ENCODE peak calls at places on chromosomes 2 and 18, in eight cellular contexts. One of them, this sample, is unnamed.

GRCh38 chr2:44010266-44010665 is 14.5 kb upstream of the LRPPRC start:
- DNase-seq in fibroblast of mammary gland: no peak
- DNase-seq in cardiac muscle cell: no peak
- DNase-seq in BJ: no peak
- DNase-seq in dorsolateral prefrontal cortex: no peak
- DNase-seq in astrocyte of the spinal cord: no peak
- DNase-seq in lower leg skin: no peak
- DNase-seq in esophagus muscularis mucosa: no peak
- DNase-seq in this sample: no peak

GRCh38 chr2:164625378-164625971 is 4.2 kb upstream of the GRB14 start:
- DNase-seq in fibroblast of mammary gland: peak; percentile 79
- DNase-seq in cardiac muscle cell: peak; percentile 55
- DNase-seq in BJ: peak; percentile 9
- DNase-seq in dorsolateral prefrontal cortex: no peak
- DNase-seq in astrocyte of the spinal cord: peak; percentile 36
- DNase-seq in lower leg skin: no peak
- DNase-seq in esophagus muscularis mucosa: no peak
- DNase-seq in this sample: peak; percentile 50

GRCh38 chr2:194104687-194105086 is 1552.3 kb upstream of the SLC39A10 start:
- DNase-seq in fibroblast of mammary gland: no peak
- DNase-seq in cardiac muscle cell: peak; percentile 5
- DNase-seq in BJ: no peak
- DNase-seq in dorsolateral prefrontal cortex: no peak
- DNase-seq in astrocyte of the spinal cord: no peak
- DNase-seq in lower leg skin: no peak
- DNase-seq in esophagus muscularis mucosa: no peak
- DNase-seq in this sample: no peak

GRCh38 chr2:142140434-142140845 is 9.6 kb upstream of the LRP1B start:
- DNase-seq in fibroblast of mammary gland: peak; percentile 25
- DNase-seq in cardiac muscle cell: peak; percentile 47
- DNase-seq in BJ: no peak
- DNase-seq in dorsolateral prefrontal cortex: no peak
- DNase-seq in astrocyte of the spinal cord: peak; percentile 61
- DNase-seq in lower leg skin: no peak
- DNase-seq in esophagus muscularis mucosa: no peak
- DNase-seq in this sample: peak; percentile 58

GRCh38 chr18:68480196-68480595 is 234.7 kb downstream of the TMX3 start:
- DNase-seq in fibroblast of mammary gland: no peak
- DNase-seq in cardiac muscle cell: peak; percentile 44
- DNase-seq in BJ: no peak
- DNase-seq in dorsolateral prefrontal cortex: no peak
- DNase-seq in astrocyte of the spinal cord: no peak
- DNase-seq in lower leg skin: no peak
- DNase-seq in esophagus muscularis mucosa: no peak
- DNase-seq in this sample: no peak

GRCh38 chr2:234211797-234212196 is 161.3 kb downstream of the SPP2 start:
- DNase-seq in fibroblast of mammary gland: peak; percentile 16
- DNase-seq in cardiac muscle cell: peak; percentile 68
- DNase-seq in BJ: no peak
- DNase-seq in dorsolateral prefrontal cortex: no peak
- DNase-seq in astrocyte of the spinal cord: peak; percentile 55
- DNase-seq in lower leg skin: no peak
- DNase-seq in esophagus muscularis mucosa: no peak
- DNase-seq in this sample: peak; percentile 90

GRCh38 chr2:20217041-20217970 is 7.6 kb downstream of the SDC1 start:
- DNase-seq in fibroblast of mammary gland: no peak
- DNase-seq in cardiac muscle cell: no peak
- DNase-seq in BJ: no peak
- DNase-seq in dorsolateral prefrontal cortex: no peak
- DNase-seq in astrocyte of the spinal cord: peak; percentile 17
- DNase-seq in lower leg skin: no peak
- DNase-seq in esophagus muscularis mucosa: no peak
- DNase-seq in this sample: no peak

GRCh38 chr2:108988796-108989713 is at the start of gene EDAR:
- DNase-seq in fibroblast of mammary gland: peak; percentile 7
- DNase-seq in cardiac muscle cell: peak; percentile 41
- DNase-seq in BJ: no peak
- DNase-seq in dorsolateral prefrontal cortex: no peak
- DNase-seq in astrocyte of the spinal cord: peak; percentile 19
- DNase-seq in lower leg skin: no peak
- DNase-seq in esophagus muscularis mucosa: no peak
- DNase-seq in this sample: peak; percentile 37

GRCh38 chr2:101124684-101125366 is 26.4 kb downstream of the TBC1D8 start:
- DNase-seq in fibroblast of mammary gland: peak; percentile 96
- DNase-seq in cardiac muscle cell: peak; percentile 78
- DNase-seq in BJ: peak; percentile 97
- DNase-seq in dorsolateral prefrontal cortex: no peak
- DNase-seq in astrocyte of the spinal cord: peak; percentile 66
- DNase-seq in lower leg skin: peak; percentile 71
- DNase-seq in esophagus muscularis mucosa: no peak
- DNase-seq in this sample: peak; percentile 85

GRCh38 chr2:239407112-239407511 is 6.3 kb upstream of the HDAC4 start:
- DNase-seq in fibroblast of mammary gland: no peak
- DNase-seq in cardiac muscle cell: no peak
- DNase-seq in BJ: no peak
- DNase-seq in dorsolateral prefrontal cortex: no peak
- DNase-seq in astrocyte of the spinal cord: no peak
- DNase-seq in lower leg skin: no peak
- DNase-seq in esophagus muscularis mucosa: no peak
- DNase-seq in this sample: no peak

GRCh38 chr2:191226196-191226595 is 19.0 kb upstream of the MYO1B start:
- DNase-seq in fibroblast of mammary gland: peak; percentile 52
- DNase-seq in cardiac muscle cell: peak; percentile 44
- DNase-seq in BJ: no peak
- DNase-seq in dorsolateral prefrontal cortex: no peak
- DNase-seq in astrocyte of the spinal cord: peak; percentile 53
- DNase-seq in lower leg skin: no peak
- DNase-seq in esophagus muscularis mucosa: no peak
- DNase-seq in this sample: peak; percentile 63

GRCh38 chr2:202932425-202933138 is 20.5 kb downstream of the CARF start:
- DNase-seq in fibroblast of mammary gland: peak; percentile 69
- DNase-seq in cardiac muscle cell: peak; percentile 58
- DNase-seq in BJ: no peak
- DNase-seq in dorsolateral prefrontal cortex: no peak
- DNase-seq in astrocyte of the spinal cord: peak; percentile 29
- DNase-seq in lower leg skin: no peak
- DNase-seq in esophagus muscularis mucosa: no peak
- DNase-seq in this sample: peak; percentile 70

GRCh38 chr18:3667255-3668137 is 217.5 kb downstream of the TGIF1 start:
- DNase-seq in fibroblast of mammary gland: no peak
- DNase-seq in cardiac muscle cell: no peak
- DNase-seq in BJ: no peak
- DNase-seq in dorsolateral prefrontal cortex: no peak
- DNase-seq in astrocyte of the spinal cord: no peak
- DNase-seq in lower leg skin: no peak
- DNase-seq in esophagus muscularis mucosa: no peak
- DNase-seq in this sample: no peak

GRCh38 chr18:3664563-3665178 is 214.7 kb downstream of the TGIF1 start:
- DNase-seq in fibroblast of mammary gland: no peak
- DNase-seq in cardiac muscle cell: peak; percentile 13
- DNase-seq in BJ: no peak
- DNase-seq in dorsolateral prefrontal cortex: no peak
- DNase-seq in astrocyte of the spinal cord: peak; percentile 20
- DNase-seq in lower leg skin: no peak
- DNase-seq in esophagus muscularis mucosa: no peak
- DNase-seq in this sample: peak; percentile 35

GRCh38 chr18:3666526-3667254 is 216.7 kb downstream of the TGIF1 start:
- DNase-seq in fibroblast of mammary gland: no peak
- DNase-seq in cardiac muscle cell: no peak
- DNase-seq in BJ: no peak
- DNase-seq in dorsolateral prefrontal cortex: no peak
- DNase-seq in astrocyte of the spinal cord: no peak
- DNase-seq in lower leg skin: no peak
- DNase-seq in esophagus muscularis mucosa: no peak
- DNase-seq in this sample: no peak

GRCh38 chr18:3665187-3665586 is 215.2 kb downstream of the TGIF1 start:
- DNase-seq in fibroblast of mammary gland: no peak
- DNase-seq in cardiac muscle cell: no peak
- DNase-seq in BJ: no peak
- DNase-seq in dorsolateral prefrontal cortex: no peak
- DNase-seq in astrocyte of the spinal cord: no peak
- DNase-seq in lower leg skin: no peak
- DNase-seq in esophagus muscularis mucosa: no peak
- DNase-seq in this sample: no peak

GRCh38 chr18:3665780-3666525 is 216.0 kb downstream of the TGIF1 start:
- DNase-seq in fibroblast of mammary gland: peak; percentile 92
- DNase-seq in cardiac muscle cell: peak; percentile 94
- DNase-seq in BJ: peak; percentile 33
- DNase-seq in dorsolateral prefrontal cortex: peak; percentile 85
- DNase-seq in astrocyte of the spinal cord: peak; percentile 92
- DNase-seq in lower leg skin: peak; percentile 84
- DNase-seq in esophagus muscularis mucosa: peak; percentile 94
- DNase-seq in this sample: peak; percentile 96
- H3K4me3 ChIP-seq in fibroblast of mammary gland: no peak overlapping the region
- H3K4me3 ChIP-seq in cardiac muscle cell: peak overlapping the region; percentile 21
- H3K4me3 ChIP-seq in BJ: no peak overlapping the region
- H3K4me3 ChIP-seq in dorsolateral prefrontal cortex: peak overlapping the region; percentile 52
- H3K4me3 ChIP-seq in astrocyte of the spinal cord: no peak overlapping the region
- H3K4me3 ChIP-seq in lower leg skin: no peak overlapping the region
- H3K4me3 ChIP-seq in esophagus muscularis mucosa: peak overlapping the region; percentile 36
- H3K4me3 ChIP-seq in this sample: peak overlapping the region; percentile 24

DNA sequence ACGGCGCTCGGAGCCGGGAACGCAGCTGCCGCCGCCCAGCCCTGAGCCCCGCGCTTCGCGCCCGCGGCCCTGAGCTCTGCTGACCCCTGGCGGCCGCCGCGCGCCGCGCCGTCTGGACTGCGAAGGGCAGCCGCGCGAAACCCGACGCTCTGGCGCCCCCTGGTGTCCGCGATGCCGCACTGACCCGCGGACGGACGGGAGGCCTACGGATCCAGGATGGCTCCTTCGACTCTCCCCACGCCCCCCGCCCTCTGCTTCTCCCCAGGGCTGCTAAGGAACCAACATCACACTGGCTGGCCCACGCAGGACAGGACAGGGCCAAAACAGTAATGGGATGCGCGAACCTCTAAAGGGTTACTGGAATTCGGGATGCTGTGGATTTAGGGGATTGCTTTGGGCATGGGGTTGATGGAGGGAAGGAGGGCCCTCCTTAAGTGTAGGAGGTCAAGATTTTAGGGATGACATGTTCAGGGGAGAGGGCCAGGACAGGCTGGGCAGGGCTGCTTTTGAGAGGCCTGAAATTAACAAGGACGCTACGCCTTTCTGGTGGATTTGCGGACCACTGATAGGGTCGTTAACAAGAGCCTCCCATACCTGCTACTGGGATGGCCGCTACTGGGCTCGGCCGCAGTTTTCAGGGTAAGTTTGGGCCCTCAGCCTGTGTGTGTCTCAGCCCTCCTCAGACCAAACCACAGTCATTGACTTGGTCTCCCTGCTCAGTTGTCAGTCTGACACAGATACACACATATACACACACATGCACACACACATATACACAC is 181.1 kb downstream of the SMAD2 start:
- DNase-seq in fibroblast of mammary gland: peak; percentile 58
- DNase-seq in cardiac muscle cell: peak; percentile 76
- DNase-seq in BJ: no peak
- DNase-seq in dorsolateral prefrontal cortex: peak; percentile 58
- DNase-seq in astrocyte of the spinal cord: peak; percentile 50
- DNase-seq in lower leg skin: peak; percentile 31
- DNase-seq in esophagus muscularis mucosa: peak; percentile 92
- DNase-seq in this sample: peak; percentile 70
- H3K4me3 ChIP-seq in fibroblast of mammary gland: peak overlapping the region; percentile 29
- H3K4me3 ChIP-seq in cardiac muscle cell: peak overlapping the region; percentile 19
- H3K4me3 ChIP-seq in BJ: peak overlapping the region; percentile 15
- H3K4me3 ChIP-seq in dorsolateral prefrontal cortex: peak overlapping the region; percentile 59
- H3K4me3 ChIP-seq in astrocyte of the spinal cord: peak overlapping the region; percentile 28
- H3K4me3 ChIP-seq in lower leg skin: no peak overlapping the region
- H3K4me3 ChIP-seq in esophagus muscularis mucosa: peak overlapping the region; percentile 46
- H3K4me3 ChIP-seq in this sample: peak overlapping the region; percentile 43

DNA sequence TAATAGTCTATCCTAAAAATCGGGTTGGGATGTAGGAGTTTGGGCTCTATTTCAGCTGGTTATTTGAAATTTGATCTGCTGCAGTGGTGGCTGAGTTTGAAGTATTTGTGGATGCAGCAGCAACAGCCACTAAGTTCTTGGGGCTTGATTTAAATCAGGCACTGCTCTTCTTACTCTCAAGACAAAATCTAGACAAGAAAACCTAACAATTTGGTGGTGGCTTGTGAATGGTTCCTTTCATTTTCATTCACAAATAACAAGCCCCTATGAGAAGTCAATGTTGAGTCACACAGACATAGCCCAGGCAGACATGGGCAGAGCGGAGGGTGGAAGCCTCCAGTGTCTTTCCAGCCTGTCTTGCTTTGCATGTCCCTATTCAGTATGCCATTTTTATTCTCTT is 199.4 kb downstream of the LTBP1 start:
- DNase-seq in fibroblast of mammary gland: peak; percentile 65
- DNase-seq in cardiac muscle cell: peak; percentile 30
- DNase-seq in BJ: no peak
- DNase-seq in dorsolateral prefrontal cortex: no peak
- DNase-seq in astrocyte of the spinal cord: peak; percentile 65
- DNase-seq in lower leg skin: no peak
- DNase-seq in esophagus muscularis mucosa: no peak
- DNase-seq in this sample: peak; percentile 57
- H3K4me3 ChIP-seq in fibroblast of mammary gland: no peak overlapping the region
- H3K4me3 ChIP-seq in cardiac muscle cell: no peak overlapping the region
- H3K4me3 ChIP-seq in BJ: no peak overlapping the region
- H3K4me3 ChIP-seq in dorsolateral prefrontal cortex: no peak overlapping the region
- H3K4me3 ChIP-seq in astrocyte of the spinal cord: no peak overlapping the region
- H3K4me3 ChIP-seq in lower leg skin: no peak overlapping the region
- H3K4me3 ChIP-seq in esophagus muscularis mucosa: no peak overlapping the region
- H3K4me3 ChIP-seq in this sample: no peak overlapping the region

GRCh38 chr2:127424598-127425379 is 6.6 kb downstream of the PROC start:
- DNase-seq in fibroblast of mammary gland: peak; percentile 17
- DNase-seq in cardiac muscle cell: no peak
- DNase-seq in BJ: no peak
- DNase-seq in dorsolateral prefrontal cortex: no peak
- DNase-seq in astrocyte of the spinal cord: no peak
- DNase-seq in lower leg skin: peak; percentile 14
- DNase-seq in esophagus muscularis mucosa: no peak
- DNase-seq in this sample: no peak

GRCh38 chr2:127422631-127423475 is 4.6 kb downstream of the PROC start:
- DNase-seq in fibroblast of mammary gland: no peak
- DNase-seq in cardiac muscle cell: no peak
- DNase-seq in BJ: no peak
- DNase-seq in dorsolateral prefrontal cortex: no peak
- DNase-seq in astrocyte of the spinal cord: no peak
- DNase-seq in lower leg skin: peak; percentile 13
- DNase-seq in esophagus muscularis mucosa: no peak
- DNase-seq in this sample: no peak

GRCh38 chr2:127423476-127423840 is 5.2 kb downstream of the PROC start:
- DNase-seq in fibroblast of mammary gland: no peak
- DNase-seq in cardiac muscle cell: no peak
- DNase-seq in BJ: no peak
- DNase-seq in dorsolateral prefrontal cortex: no peak
- DNase-seq in astrocyte of the spinal cord: no peak
- DNase-seq in lower leg skin: peak; percentile 12
- DNase-seq in esophagus muscularis mucosa: no peak
- DNase-seq in this sample: no peak

GRCh38 chr2:127421871-127422618 is 3.8 kb downstream of the PROC start:
- DNase-seq in fibroblast of mammary gland: no peak
- DNase-seq in cardiac muscle cell: no peak
- DNase-seq in BJ: no peak
- DNase-seq in dorsolateral prefrontal cortex: no peak
- DNase-seq in astrocyte of the spinal cord: no peak
- DNase-seq in lower leg skin: no peak
- DNase-seq in esophagus muscularis mucosa: no peak
- DNase-seq in this sample: no peak

DNA sequence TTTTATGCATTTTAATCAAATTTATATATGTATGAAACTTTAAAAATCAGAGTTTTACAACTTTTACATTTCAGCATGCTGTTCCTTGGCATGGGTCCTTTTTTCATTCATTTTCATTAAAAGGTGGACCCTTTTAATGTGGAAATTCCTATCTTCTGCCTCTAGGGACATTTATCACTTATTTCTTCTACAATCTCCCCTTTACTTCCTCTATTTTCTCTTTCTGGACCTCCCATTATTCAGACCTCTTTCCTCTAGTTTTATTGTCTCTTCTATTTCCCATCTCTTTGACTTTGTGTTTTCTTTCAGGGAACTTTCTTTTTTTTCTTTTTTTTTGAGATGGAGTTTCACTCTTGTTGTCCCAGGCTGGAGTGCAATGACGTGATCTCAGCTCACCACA is 5.7 kb downstream of the PROC start:
- DNase-seq in fibroblast of mammary gland: no peak
- DNase-seq in cardiac muscle cell: no peak
- DNase-seq in BJ: no peak
- DNase-seq in dorsolateral prefrontal cortex: no peak
- DNase-seq in astrocyte of the spinal cord: no peak
- DNase-seq in lower leg skin: no peak
- DNase-seq in esophagus muscularis mucosa: no peak
- DNase-seq in this sample: no peak
- H3K4me3 ChIP-seq in fibroblast of mammary gland: no peak overlapping the region
- H3K4me3 ChIP-seq in cardiac muscle cell: peak overlapping the region; percentile 13
- H3K4me3 ChIP-seq in BJ: peak overlapping the region; percentile 27
- H3K4me3 ChIP-seq in dorsolateral prefrontal cortex: peak overlapping the region; percentile 58
- H3K4me3 ChIP-seq in astrocyte of the spinal cord: peak overlapping the region; percentile 31
- H3K4me3 ChIP-seq in lower leg skin: no peak overlapping the region
- H3K4me3 ChIP-seq in esophagus muscularis mucosa: peak overlapping the region; percentile 32
- H3K4me3 ChIP-seq in this sample: peak overlapping the region; percentile 44